ENCODE peak calls at places on chromosome 2, in ten cellular contexts. R is colonic mucosa; U is left ventricle myocardium inferior; G is mammary epithelial cell; N is PC-3; K is tibial artery; Z is body of pancreas; A is CD8-positive, alpha-beta T cell; Q is A549; O is heart left ventricle. L is an unnamed sample.

GRCh38 chr2:178419123-178419522 is 31.9 kb downstream of the PRKRA start:
- DNase-seq in R (no peak), U (no peak), G (no peak), N (peak; percentile 64), K (no peak), Z (no peak), A (no peak), Q (no peak), O (no peak), L (no peak)

GRCh38 chr2:179861777-179862117 is 335 bp upstream of the ZNF385B start:
- DNase-seq in R (no peak), U (no peak), G (peak; percentile 2), N (peak; percentile 20), K (no peak), Z (no peak), A (no peak), Q (no peak), O (no peak), L (no peak)

GRCh38 chr2:72924353-72925240 is 7.3 kb downstream of the EMX1 start:
- DNase-seq in R (no peak), U (no peak), G (no peak), N (no peak), K (no peak), Z (peak; percentile 15), A (peak; percentile 46), Q (no peak), O (no peak), L (peak; percentile 72)

GRCh38 chr2:71884303-71885042 is 263.2 kb downstream of the CYP26B1 start:
- DNase-seq in R (no peak), U (no peak), G (peak; percentile 80), N (peak; percentile 89), K (no peak), Z (no peak), A (no peak), Q (no peak), O (no peak), L (no peak)

GRCh38 chr2:225668606-225669266 is 269.2 kb downstream of the NYAP2 start:
- DNase-seq in R (peak; percentile 22), U (no peak), G (peak; percentile 71), N (peak; percentile 82), K (no peak), Z (peak; percentile 10), A (no peak), Q (peak; percentile 47), O (no peak), L (no peak)

GRCh38 chr2:99609851-99610381 is 120.1 kb upstream of the REV1 start:
- DNase-seq in R (no peak), U (no peak), G (peak; percentile 5), N (peak; percentile 49), K (no peak), Z (no peak), A (no peak), Q (no peak), O (no peak), L (no peak)

GRCh38 chr2:7633556-7634153 is 716.4 kb downstream of the RNF144A start:
- DNase-seq in R (no peak), U (no peak), G (peak; percentile 7), N (no peak), K (no peak), Z (no peak), A (no peak), Q (no peak), O (no peak), L (no peak)

GRCh38 chr2:134634054-134634630 is 84.7 kb downstream of the TMEM163 start:
- DNase-seq in R (no peak), U (no peak), G (no peak), N (no peak), K (no peak), Z (no peak), A (no peak), Q (no peak), O (no peak), L (no peak)

GRCh38 chr2:28579606-28580005 is 83.7 kb downstream of the PLB1 start:
- DNase-seq in R (no peak), U (no peak), G (no peak), N (no peak), K (no peak), Z (no peak), A (no peak), Q (no peak), O (no peak), L (no peak)

GRCh38 chr2:33214436-33214835 is 262.0 kb upstream of the RASGRP3 start:
- DNase-seq in R (no peak), U (no peak), G (no peak), N (no peak), K (peak; percentile 24), Z (peak; percentile 11), A (no peak), Q (no peak), O (peak; percentile 32), L (no peak)

GRCh38 chr2:218024871-218025270 is 22.1 kb upstream of the TNS1 start:
- DNase-seq in R (no peak), U (peak; percentile 10), G (no peak), N (no peak), K (no peak), Z (no peak), A (peak; percentile 44), Q (no peak), O (peak; percentile 6), L (no peak)

GRCh38 chr2:19540739-19541503 is 182.5 kb upstream of the OSR1 start:
- DNase-seq in R (peak; percentile 33), U (no peak), G (peak; percentile 92), N (peak; percentile 99), K (no peak), Z (peak; percentile 7), A (no peak), Q (peak; percentile 34), O (no peak), L (no peak)

GRCh38 chr2:8319219-8319618 is 362.6 kb upstream of the ID2 start:
- DNase-seq in R (no peak), U (no peak), G (peak; percentile 46), N (peak; percentile 85), K (no peak), Z (no peak), A (no peak), Q (no peak), O (no peak), L (no peak)

GRCh38 chr2:54520687-54521086 is 64.6 kb downstream of the SPTBN1 start:
- DNase-seq in R (no peak), U (no peak), G (peak; percentile 86), N (peak; percentile 84), K (no peak), Z (no peak), A (no peak), Q (no peak), O (no peak), L (no peak)

GRCh38 chr2:240284503-240285259 is 144.2 kb upstream of the OTOS start:
- DNase-seq in R (no peak), U (no peak), G (no peak), N (no peak), K (no peak), Z (no peak), A (no peak), Q (no peak), O (no peak), L (no peak)

DNA sequence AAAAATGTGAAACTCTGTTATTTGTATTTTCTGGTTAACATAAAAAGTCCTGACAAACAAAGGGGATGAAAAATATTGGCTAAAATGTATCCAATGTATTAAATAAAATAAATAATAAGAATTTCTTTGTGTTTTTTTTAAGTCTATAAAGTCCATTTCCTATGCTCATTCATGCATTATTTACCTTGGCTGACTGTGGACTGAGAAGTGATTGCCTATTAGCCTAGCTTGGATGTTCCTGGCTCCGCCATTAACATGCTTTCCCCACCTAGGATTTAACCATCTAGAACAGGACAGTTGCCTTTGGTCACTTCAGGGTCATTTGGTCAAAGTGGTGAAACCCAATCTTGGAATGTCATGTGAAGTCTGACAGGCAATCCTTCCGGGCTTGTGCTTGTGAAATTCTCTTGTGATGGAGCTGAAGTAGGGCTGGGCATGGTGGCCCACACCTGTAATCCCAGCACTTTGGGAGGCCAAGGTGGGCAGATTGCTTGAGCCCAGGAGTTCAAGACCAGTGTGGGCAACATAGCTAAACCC is 60.4 kb upstream of the TANC1 start:
- DNase-seq in R (no peak), U (no peak), G (no peak), N (no peak), K (no peak), Z (no peak), A (no peak), Q (no peak), O (no peak), L (no peak)
- H3K27ac ChIP-seq in R (no peak overlapping the region), U (no peak overlapping the region), G (no peak overlapping the region), N (no peak overlapping the region), K (no peak overlapping the region), Z (no peak overlapping the region), A (no peak overlapping the region), Q (no peak overlapping the region), O (no peak overlapping the region), L (no peak overlapping the region)

DNA sequence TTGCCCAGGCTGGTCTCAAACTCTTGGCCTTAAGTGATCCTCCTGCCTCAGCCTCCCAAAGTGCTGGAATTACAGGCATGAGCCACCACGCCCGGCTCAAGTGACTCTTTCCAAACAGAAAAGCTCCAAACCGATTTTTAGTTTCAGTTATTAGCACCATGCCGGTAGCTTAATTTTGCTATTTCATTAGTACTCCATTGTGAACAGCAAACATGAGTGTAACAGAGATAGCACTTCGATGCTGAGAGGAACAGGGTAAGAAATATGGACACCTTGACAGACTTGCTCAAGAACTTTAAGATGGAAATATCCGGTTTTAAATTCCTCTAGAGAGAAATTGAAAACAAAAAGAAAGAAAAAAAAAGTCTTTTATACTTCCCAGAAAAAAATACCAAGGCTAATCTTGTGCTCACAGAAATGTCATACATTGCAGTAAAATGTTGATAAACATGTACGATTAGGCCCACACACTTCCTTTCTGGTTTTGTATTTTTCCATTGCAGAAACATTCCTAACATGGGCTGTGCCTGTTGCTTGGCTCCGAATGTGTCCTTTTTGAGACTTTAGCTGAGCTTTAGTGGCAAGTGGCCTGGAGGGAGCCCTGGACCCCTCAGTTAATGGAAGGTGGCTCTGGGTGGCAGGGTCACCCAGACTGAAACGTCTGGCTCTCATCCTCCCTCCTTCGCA is 18.3 kb downstream of the FHL2 start:
- DNase-seq in R (no peak), U (no peak), G (no peak), N (no peak), K (no peak), Z (no peak), A (no peak), Q (no peak), O (peak; percentile 39), L (no peak)
- H3K4me1 ChIP-seq in R (peaks cover 4% of the 10 kb centered on the region), U (peaks cover 99% of the 10 kb centered on the region), G (peaks cover 60% of the 10 kb centered on the region), N (peaks cover 37% of the 10 kb centered on the region), K (peaks cover 12% of the 10 kb centered on the region), Z (no peaks in the 10 kb centered on the region), A (no peaks in the 10 kb centered on the region), Q (peaks cover 27% of the 10 kb centered on the region), O (peaks cover 88% of the 10 kb centered on the region), L (no peaks in the 10 kb centered on the region)

GRCh38 chr2:45083175-45083574 is 73.9 kb upstream of the SIX2 start:
- DNase-seq in R (no peak), U (no peak), G (no peak), N (peak; percentile 27), K (no peak), Z (no peak), A (no peak), Q (no peak), O (no peak), L (no peak)
- H3K27ac ChIP-seq in R (no peak overlapping the region), U (no peak overlapping the region), G (no peak overlapping the region), N (no peak overlapping the region), K (no peak overlapping the region), Z (no peak overlapping the region), A (no peak overlapping the region), Q (no peak overlapping the region), O (no peak overlapping the region), L (no peak overlapping the region)

GRCh38 chr2:47078541-47079482 is 76.3 kb downstream of the STPG4 start:
- DNase-seq in R (peak; percentile 69), U (no peak), G (no peak), N (peak; percentile 14), K (no peak), Z (peak; percentile 40), A (no peak), Q (no peak), O (peak; percentile 16), L (peak; percentile 72)
- H3K4me1 ChIP-seq in R (peaks cover 20% of the 10 kb centered on the region), U (peaks cover 79% of the 10 kb centered on the region), G (peaks cover 35% of the 10 kb centered on the region), N (peaks cover 40% of the 10 kb centered on the region), K (peaks cover 37% of the 10 kb centered on the region), Z (peaks cover 42% of the 10 kb centered on the region), A (no peaks in the 10 kb centered on the region), Q (peaks cover 58% of the 10 kb centered on the region), O (peaks cover 72% of the 10 kb centered on the region), L (no peaks in the 10 kb centered on the region)